ENCODE peak calls at places on chromosome 16, in seven cellular contexts. D is colonic mucosa; V is dorsolateral prefrontal cortex; B is GOT3; W is stimulated activated naive CD4-positive, alpha-beta T cell; S is AG08395; G is progenitor cell of endocrine pancreas. A is an unnamed sample.
A peak's percentile ranks its signal among the peaks of the same experiment; 100 is the strongest.

GRCh38 chr16:87895641-87896141 is 26.4 kb upstream of the SLC7A5 start:
- DNase-seq in D (no peak), V (peak; percentile 65), B (peak; percentile 14), W (peak; percentile 12), S (peak; percentile 49), G (no peak), A (peak; percentile 96)

GRCh38 chr16:2855536-2855935 is 2.4 kb downstream of the PRSS22 start:
- DNase-seq in D (no peak), V (no peak), B (no peak), W (no peak), S (no peak), G (no peak), A (no peak)

GRCh38 chr16:85029413-85029794 is 1.8 kb downstream of the KIAA0513 start:
- DNase-seq in D (no peak), V (no peak), B (no peak), W (no peak), S (peak; percentile 60), G (no peak), A (peak; percentile 79)

GRCh38 chr16:80788016-80788415 is 16.4 kb downstream of the CDYL2 start:
- DNase-seq in D (no peak), V (no peak), B (no peak), W (no peak), S (peak; percentile 34), G (no peak), A (no peak)

GRCh38 chr16:81204794-81205680 is 33.5 kb upstream of the BCO1 start:
- DNase-seq in D (peak; percentile 30), V (peak; percentile 56), B (no peak), W (no peak), S (peak; percentile 70), G (no peak), A (peak; percentile 12)

GRCh38 chr16:80591071-80591935 is 50.5 kb downstream of the DYNLRB2 start:
- DNase-seq in D (no peak), V (no peak), B (no peak), W (no peak), S (no peak), G (no peak), A (peak; percentile 34)

GRCh38 chr16:71807905-71808592 is 585 bp downstream of the AP1G1 start:
- DNase-seq in D (peak; percentile 42), V (no peak), B (no peak), W (no peak), S (peak; percentile 28), G (no peak), A (peak; percentile 72)

GRCh38 chr16:73753931-73754330 is 542.7 kb upstream of the PSMD7 start:
- DNase-seq in D (no peak), V (no peak), B (no peak), W (no peak), S (no peak), G (no peak), A (no peak)

GRCh38 chr16:74462361-74462760 is 41.1 kb upstream of the CLEC18B start:
- DNase-seq in D (no peak), V (no peak), B (no peak), W (no peak), S (no peak), G (no peak), A (no peak)

GRCh38 chr16:85321856-85322271 is 209.6 kb upstream of the CIBAR2 start:
- DNase-seq in D (peak; percentile 84), V (peak; percentile 83), B (peak; percentile 89), W (no peak), S (peak; percentile 93), G (no peak), A (no peak)

GRCh38 chr16:30070490-30070889 is 4.9 kb downstream of the ALDOA start:
- DNase-seq in D (no peak), V (no peak), B (no peak), W (no peak), S (no peak), G (no peak), A (no peak)

GRCh38 chr16:85302018-85302847 is 190.0 kb upstream of the CIBAR2 start:
- DNase-seq in D (no peak), V (no peak), B (no peak), W (no peak), S (peak; percentile 26), G (no peak), A (no peak)

GRCh38 chr16:56356276-56357241 is 68.8 kb downstream of the AMFR start:
- DNase-seq in D (peak; percentile 78), V (peak; percentile 85), B (peak; percentile 26), W (peak; percentile 19), S (peak; percentile 95), G (peak; percentile 69), A (peak; percentile 74)

GRCh38 chr16:54930034-54930938 is at the start of gene IRX5:
- DNase-seq in D (peak; percentile 80), V (peak; percentile 70), B (peak; percentile 59), W (peak; percentile 27), S (peak; percentile 92), G (peak; percentile 55), A (peak; percentile 66)